ENCODE peak calls at places on chromosomes 5 and 9, in ten cellular contexts. J is NCI-H2081; T is activated CD4-positive, alpha-beta T cell treated with anti-CD3 and anti-CD28 coated beads, Interleukin-2, amount 10 ng/mL, durations not matched to agents 24 days and 14 days; X is stimulated activated CD8-positive, alpha-beta memory T cell treated with anti-CD3 and anti-CD28 coated beads, Interleukin-2, amount 100 ng/mL, for 1 hour; F is GM23338; L is iPS-NIHi11; M is skeletal muscle cell; H is naive thymus-derived CD8-positive, alpha-beta T cell; B is globus pallidus; P is ACHN. Z is an unnamed sample.

GRCh38 chr5:10987291-10987806 is 226.3 kb upstream of the DAP start:
- DNase-seq in J (no peak), T (no peak), X (no peak), F (no peak), L (no peak), M (no peak), H (no peak), B (no peak), P (no peak), Z (no peak)

GRCh38 chr9:131773911-131774379 is 34.1 kb upstream of the RAPGEF1 start:
- DNase-seq in J (no peak), T (peak), X (no peak), F (peak), L (peak), M (no peak), H (peak), B (peak), P (peak), Z (peak)

GRCh38 chr5:127072861-127073846 is at the start of gene C5orf63:
- DNase-seq in J (peak), T (peak), X (peak), F (peak), L (peak), M (no peak), H (peak), B (no peak), P (peak), Z (peak)

GRCh38 chr5:76468625-76469410 is 65.7 kb downstream of the IQGAP2 start:
- DNase-seq in J (no peak), T (no peak), X (no peak), F (no peak), L (no peak), M (no peak), H (no peak), B (no peak), P (no peak), Z (no peak)

GRCh38 chr9:107881625-107882300 is 392.2 kb upstream of the KLF4 start:
- DNase-seq in J (no peak), T (no peak), X (no peak), F (no peak), L (no peak), M (no peak), H (no peak), B (peak), P (no peak), Z (no peak)

GRCh38 chr9:13427587-13427986 is 148.1 kb upstream of the MPDZ start:
- DNase-seq in J (peak), T (peak), X (no peak), F (peak), L (peak), M (peak), H (no peak), B (peak), P (peak), Z (peak)

GRCh38 chr5:2910401-2911175 is 159.1 kb upstream of the IRX2 start:
- DNase-seq in J (no peak), T (no peak), X (no peak), F (no peak), L (no peak), M (no peak), H (no peak), B (no peak), P (no peak), Z (no peak)

GRCh38 chr5:131997026-131997726 is 14.3 kb downstream of the ACSL6 start:
- DNase-seq in J (no peak), T (no peak), X (no peak), F (no peak), L (no peak), M (no peak), H (no peak), B (no peak), P (no peak), Z (no peak)

GRCh38 chr5:175765858-175766257 is 105.5 kb upstream of the CPLX2 start:
- DNase-seq in J (no peak), T (no peak), X (no peak), F (no peak), L (no peak), M (no peak), H (no peak), B (no peak), P (no peak), Z (no peak)

GRCh38 chr9:136596630-136597031 is 50.8 kb upstream of the NOTCH1 start:
- DNase-seq in J (no peak), T (no peak), X (no peak), F (no peak), L (no peak), M (no peak), H (no peak), B (peak), P (no peak), Z (no peak)

GRCh38 chr9:28883209-28883608 is 1309.9 kb upstream of the C9orf72 start:
- DNase-seq in J (no peak), T (no peak), X (no peak), F (no peak), L (no peak), M (no peak), H (no peak), B (no peak), P (no peak), Z (no peak)

GRCh38 chr5:114726126-114726525 is 364.3 kb downstream of the KCNN2 start:
- DNase-seq in J (no peak), T (no peak), X (no peak), F (no peak), L (no peak), M (no peak), H (no peak), B (no peak), P (no peak), Z (no peak)

GRCh38 chr9:14212116-14212515 is 101.8 kb downstream of the NFIB start:
- DNase-seq in J (no peak), T (no peak), X (no peak), F (no peak), L (no peak), M (no peak), H (no peak), B (no peak), P (peak), Z (no peak)

GRCh38 chr9:137307255-137308101 is 5.4 kb upstream of the NRARP start:
- DNase-seq in J (no peak), T (no peak), X (no peak), F (peak), L (peak), M (no peak), H (no peak), B (no peak), P (no peak), Z (no peak)

GRCh38 chr9:9299134-9299533 is 1313.7 kb downstream of the PTPRD start:
- DNase-seq in J (peak), T (no peak), X (no peak), F (peak), L (no peak), M (no peak), H (no peak), B (peak), P (no peak), Z (no peak)

GRCh38 chr5:35134278-35135030 is 86.7 kb upstream of the AGXT2 start:
- DNase-seq in J (no peak), T (no peak), X (no peak), F (no peak), L (no peak), M (no peak), H (no peak), B (no peak), P (no peak), Z (no peak)

GRCh38 chr5:128674837-128675446 is 136.9 kb upstream of the FBN2 start:
- DNase-seq in J (peak), T (peak), X (no peak), F (peak), L (peak), M (no peak), H (peak), B (no peak), P (peak), Z (peak)

GRCh38 chr5:32275421-32275765 is 37.3 kb downstream of the MTMR12 start:
- DNase-seq in J (no peak), T (no peak), X (no peak), F (no peak), L (no peak), M (no peak), H (no peak), B (no peak), P (no peak), Z (no peak)

GRCh38 chr5:111930905-111931461 is 174.0 kb upstream of the NREP start:
- DNase-seq in J (no peak), T (no peak), X (no peak), F (no peak), L (no peak), M (no peak), H (no peak), B (no peak), P (no peak), Z (no peak)

GRCh38 chr5:89556215-89557009 is 673.4 kb upstream of the MEF2C start:
- DNase-seq in J (no peak), T (no peak), X (no peak), F (no peak), L (no peak), M (peak), H (no peak), B (no peak), P (peak), Z (peak)

GRCh38 chr5:154412316-154412715 is 33.5 kb upstream of the SAP30L start:
- DNase-seq in J (no peak), T (no peak), X (no peak), F (no peak), L (no peak), M (no peak), H (no peak), B (no peak), P (no peak), Z (no peak)

GRCh38 chr9:129221979-129222635 is 44.0 kb upstream of the IER5L start:
- DNase-seq in J (no peak), T (no peak), X (no peak), F (peak), L (peak), M (no peak), H (no peak), B (no peak), P (no peak), Z (no peak)

GRCh38 chr5:478982-479535 is 36.1 kb downstream of the EXOC3 start:
- DNase-seq in J (no peak), T (no peak), X (no peak), F (no peak), L (no peak), M (no peak), H (no peak), B (no peak), P (no peak), Z (no peak)

GRCh38 chr9:23769307-23769935 is 56.6 kb downstream of the ELAVL2 start:
- DNase-seq in J (no peak), T (no peak), X (no peak), F (peak), L (no peak), M (peak), H (no peak), B (no peak), P (no peak), Z (no peak)

GRCh38 chr5:172361566-172362238 is 78.1 kb upstream of the UBTD2 start:
- DNase-seq in J (no peak), T (no peak), X (no peak), F (no peak), L (no peak), M (peak), H (no peak), B (no peak), P (peak), Z (peak)

GRCh38 chr5:36685631-36686147 is 79.3 kb downstream of the SLC1A3 start:
- DNase-seq in J (no peak), T (no peak), X (no peak), F (no peak), L (no peak), M (no peak), H (no peak), B (no peak), P (no peak), Z (peak)

GRCh38 chr9:3012245-3012644 is 168.3 kb upstream of the PUM3 start:
- DNase-seq in J (no peak), T (no peak), X (no peak), F (no peak), L (no peak), M (no peak), H (no peak), B (no peak), P (no peak), Z (no peak)

GRCh38 chr9:93252116-93252780 is 68.3 kb downstream of the WNK2 start:
- DNase-seq in J (no peak), T (no peak), X (no peak), F (no peak), L (no peak), M (no peak), H (no peak), B (no peak), P (no peak), Z (no peak)

GRCh38 chr5:78008356-78008967 is 232.3 kb upstream of the TBCA start:
- DNase-seq in J (peak), T (no peak), X (no peak), F (peak), L (peak), M (no peak), H (no peak), B (peak), P (peak), Z (peak)

GRCh38 chr5:98296426-98296825 is 477.0 kb upstream of the RGMB start:
- DNase-seq in J (no peak), T (no peak), X (no peak), F (peak), L (no peak), M (no peak), H (no peak), B (no peak), P (no peak), Z (peak)

GRCh38 chr5:159955056-159955624 is 38.9 kb downstream of the ADRA1B start:
- DNase-seq in J (no peak), T (no peak), X (no peak), F (no peak), L (no peak), M (no peak), H (no peak), B (no peak), P (no peak), Z (no peak)

GRCh38 chr9:33435821-33436277 is 11.5 kb downstream of the AQP3 start:
- DNase-seq in J (no peak), T (peak), X (no peak), F (no peak), L (no peak), M (no peak), H (no peak), B (no peak), P (no peak), Z (peak)

GRCh38 chr9:98491778-98492177 is 217.0 kb downstream of the GABBR2 start:
- DNase-seq in J (no peak), T (no peak), X (no peak), F (no peak), L (no peak), M (peak), H (no peak), B (no peak), P (peak), Z (peak)